ENCODE peak calls at places on chromosomes 2 and 18, in four cellular contexts. K is HepG2, W is GM12878, Y is K562. P is an unnamed sample.

GRCh38 chr2:179322289-179322688 is 57.7 kb upstream of the SESTD1 start:
- DNase-seq in Y (no peak), W (no peak), K (peak; percentile 49), P (no peak)

GRCh38 chr18:69998523-69998987 is 50.9 kb upstream of the CD226 start:
- DNase-seq in Y (no peak), W (no peak), K (no peak), P (no peak)

GRCh38 chr18:75112486-75113096 is 96.3 kb downstream of the PTGR3 start:
- DNase-seq in K (no peak), Y (no peak), W (no peak), P (no peak)

GRCh38 chr2:209519911-209520310 is 96.1 kb downstream of the MAP2 start:
- DNase-seq in Y (no peak), K (no peak), W (no peak), P (no peak)

GRCh38 chr2:119377973-119378305 is 11.2 kb downstream of the DBI start:
- DNase-seq in Y (no peak), K (no peak), W (no peak), P (no peak)

GRCh38 chr2:137228566-137228965 is 463.2 kb downstream of the THSD7B start:
- DNase-seq in K (no peak), Y (no peak), W (no peak), P (no peak)

GRCh38 chr2:160909781-160910242 is 250.4 kb upstream of the TANK start:
- DNase-seq in W (no peak), K (no peak), Y (no peak), P (no peak)

GRCh38 chr2:46976556-46976955 is 61.0 kb upstream of the MCFD2 start:
- DNase-seq in Y (no peak), K (no peak), W (no peak), P (no peak)

GRCh38 chr2:171432969-171433762 is 624 bp downstream of the METTL8 start:
- DNase-seq in K (peak; percentile 83), W (no peak), Y (peak; percentile 54), P (peak; percentile 25)

GRCh38 chr2:70834881-70835280 is 735 bp downstream of the CD207 start:
- DNase-seq in Y (no peak), K (no peak), W (no peak), P (no peak)

GRCh38 chr2:230721712-230722111 is 9.1 kb downstream of the CAB39 start:
- DNase-seq in K (no peak), Y (no peak), W (no peak), P (no peak)

GRCh38 chr2:46901611-46902010 is 14.0 kb downstream of the MCFD2 start:
- DNase-seq in Y (no peak), W (no peak), K (no peak), P (no peak)

GRCh38 chr2:120984046-120984445 is 248.4 kb downstream of the GLI2 start:
- DNase-seq in K (no peak), Y (no peak), W (no peak), P (no peak)

GRCh38 chr2:97699765-97700444 is 13.5 kb upstream of the ZAP70 start:
- DNase-seq in K (peak; percentile 68), W (no peak), Y (peak; percentile 64), P (peak; percentile 78)

GRCh38 chr2:23404426-23404825 is 19.4 kb downstream of the KLHL29 start:
- DNase-seq in Y (no peak), K (peak; percentile 24), W (peak; percentile 26), P (no peak)

GRCh38 chr2:65227035-65227470 is 578 bp upstream of the ACTR2 start:
- DNase-seq in W (no peak), K (peak; percentile 18), Y (no peak), P (no peak)

GRCh38 chr2:113390133-113390849 is 47.2 kb upstream of the ZNG1B start:
- DNase-seq in K (peak; percentile 79), W (peak; percentile 71), Y (peak; percentile 54), P (peak; percentile 46)

GRCh38 chr18:417495-417894 is 83.0 kb downstream of the COLEC12 start:
- DNase-seq in Y (no peak), K (no peak), W (no peak), P (no peak)

GRCh38 chr2:137921062-137921461 is 43.2 kb upstream of the HNMT start:
- DNase-seq in Y (no peak), K (no peak), W (no peak), P (no peak)

GRCh38 chr2:226403360-226403759 is 396.3 kb downstream of the IRS1 start:
- DNase-seq in Y (no peak), K (peak; percentile 94), W (no peak), P (no peak)

GRCh38 chr18:4831791-4832375 is 365.2 kb downstream of the AKAIN1 start:
- DNase-seq in Y (no peak), W (no peak), K (no peak), P (no peak)

GRCh38 chr2:141038341-141038740 is 1092.5 kb downstream of the LRP1B start:
- DNase-seq in K (no peak), W (no peak), Y (no peak), P (no peak)

GRCh38 chr2:121363632-121364420 is 78.8 kb upstream of the TFCP2L1 start:
- DNase-seq in W (no peak), Y (no peak), K (no peak), P (no peak)

GRCh38 chr2:71880846-71881610 is 266.6 kb downstream of the CYP26B1 start:
- DNase-seq in Y (peak; percentile 41), W (no peak), K (peak; percentile 13), P (no peak)

GRCh38 chr2:207394812-207395534 is 134.8 kb upstream of the CREB1 start:
- DNase-seq in K (no peak), W (no peak), Y (peak; percentile 49), P (no peak)

GRCh38 chr18:48563027-48563426 is 24.2 kb downstream of the CTIF start:
- DNase-seq in K (no peak), W (no peak), Y (peak; percentile 24), P (no peak)

GRCh38 chr18:24396082-24396623 is 1.5 kb downstream of the OSBPL1A start:
- DNase-seq in Y (no peak), W (no peak), K (no peak), P (no peak)

GRCh38 chr2:8737571-8738175 is 55.8 kb downstream of the ID2 start:
- DNase-seq in Y (no peak), K (no peak), W (no peak), P (no peak)

GRCh38 chr2:100984892-100985307 is 17.2 kb upstream of the RPL31 start:
- DNase-seq in Y (peak; percentile 73), K (peak; percentile 81), W (no peak), P (peak; percentile 86)

GRCh38 chr18:38611036-38611964 is 1045.7 kb upstream of the CELF4 start:
- DNase-seq in W (peak; percentile 94), Y (no peak), K (no peak), P (no peak)

GRCh38 chr2:237125967-237126366 is 40.3 kb downstream of the COPS8 start:
- DNase-seq in W (no peak), Y (no peak), K (peak; percentile 53), P (no peak)
- TF ChIP-seq ETV6 in W (no peak), Y (no peak), K (no peak), P (no peak)

DNA sequence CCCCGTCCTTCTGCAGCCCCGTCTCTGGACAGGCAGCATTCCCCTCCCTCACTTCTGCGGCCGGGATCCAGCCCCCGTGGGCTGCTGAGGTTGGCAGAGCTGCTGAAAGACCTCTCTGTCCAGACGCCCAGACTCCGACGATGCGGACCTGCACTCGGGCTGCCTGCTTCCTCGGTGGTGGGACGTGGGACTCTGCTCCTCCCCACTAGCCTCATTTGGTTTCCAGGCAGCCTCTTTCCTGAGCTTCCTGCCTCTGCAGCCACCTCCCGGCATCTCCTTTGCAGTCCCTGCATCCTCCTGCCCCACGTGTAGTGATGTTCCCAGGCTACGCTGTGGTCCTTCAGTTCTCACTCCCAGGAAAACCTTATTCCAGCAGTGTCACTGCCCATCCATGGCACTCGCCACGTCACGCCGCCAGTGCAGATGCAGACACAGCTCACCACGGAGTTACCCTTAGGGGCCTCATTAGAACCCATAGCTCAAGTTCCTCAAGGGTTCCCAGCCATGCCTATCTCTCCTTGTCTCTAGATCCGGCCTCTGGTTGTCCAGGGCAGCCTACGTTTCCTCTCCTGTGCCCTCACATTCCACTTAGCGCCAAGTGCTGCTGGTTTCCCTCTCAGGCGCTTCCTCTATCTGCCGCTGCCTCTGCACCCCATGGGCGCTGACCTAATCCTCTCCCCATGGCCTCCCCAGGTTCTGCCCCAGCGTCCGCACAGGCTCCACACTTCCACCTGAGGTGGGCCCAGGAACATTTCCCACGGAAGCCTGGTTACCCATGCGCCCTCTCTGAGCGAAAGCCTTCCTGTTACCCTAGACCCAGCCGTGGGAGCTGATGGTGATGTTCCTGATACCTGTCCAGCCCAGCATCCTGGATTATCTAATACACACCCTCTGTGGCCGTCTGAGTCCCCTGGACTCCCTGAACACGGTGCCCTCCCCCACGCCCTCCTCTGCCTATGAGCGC is 318.3 kb upstream of the MYT1L start:
- DNase-seq in K (no peak), W (no peak), Y (no peak), P (no peak)
- TF ChIP-seq ETV6 in K (no peak), W (no peak), Y (no peak), P (no peak)

GRCh38 chr2:29405266-29405665 is 290.1 kb downstream of the CLIP4 start:
- DNase-seq in W (no peak), K (no peak), Y (no peak), P (no peak)
- TF ChIP-seq ETV6 in W (no peak), K (no peak), Y (no peak), P (no peak)

DNA sequence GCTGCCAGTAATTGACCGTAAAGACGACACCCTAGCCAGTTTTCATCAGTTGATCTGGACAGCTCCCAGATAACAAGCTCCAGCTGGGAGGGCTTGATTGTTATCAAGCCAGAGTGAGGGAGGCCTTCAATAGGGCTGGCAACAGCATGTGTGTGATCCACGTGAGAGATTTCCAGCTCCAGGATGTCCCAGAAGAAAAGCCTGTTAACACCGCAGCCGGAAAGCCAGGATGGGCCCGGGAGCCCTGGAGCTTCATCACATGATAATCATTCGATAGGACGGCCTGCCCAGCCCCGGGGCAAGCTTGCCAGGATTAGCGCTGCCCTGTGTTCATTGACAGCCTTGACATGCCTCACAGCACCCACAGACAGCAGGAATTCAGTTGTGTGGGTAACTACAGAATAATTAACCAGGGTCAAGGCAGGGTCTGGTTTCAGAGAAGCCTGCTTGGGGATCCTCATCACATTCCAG is 182.5 kb downstream of the C1D start:
- DNase-seq in K (no peak), W (no peak), Y (no peak), P (no peak)
- TF ChIP-seq ETV6 in K (no peak), W (no peak), Y (no peak), P (no peak)

GRCh38 chr2:224802407-224802806 is 86.2 kb upstream of the CCDC195 start:
- DNase-seq in K (no peak), W (no peak), Y (no peak), P (no peak)
- TF ChIP-seq ETV6 in K (no peak), W (no peak), Y (no peak), P (no peak)

GRCh38 chr2:27118525-27119329 is at the start of gene CGREF1:
- DNase-seq in W (no peak), K (no peak), Y (no peak), P (peak; percentile 55)
- TF ChIP-seq ETV6 in W (no peak), K (no peak), Y (no peak), P (no peak)

P was measured in WTC11.